ENCODE peak calls at places on chromosome 5, in six cellular contexts. One of them, this sample, is unnamed.

GRCh38 chr5:115184780-115185179 is 15.1 kb upstream of the TRIM36 start:
- DNase-seq in right atrium auricular region: no peak
- DNase-seq in hepatocyte: no peak
- DNase-seq in left ventricle myocardium inferior: no peak
- DNase-seq in dorsolateral prefrontal cortex: no peak
- DNase-seq in fibroblast of lung: no peak
- DNase-seq in this sample: no peak

GRCh38 chr5:159713773-159714172 is 202.5 kb upstream of the ADRA1B start:
- DNase-seq in dorsolateral prefrontal cortex: no peak
- DNase-seq in right atrium auricular region: no peak
- DNase-seq in hepatocyte: no peak
- DNase-seq in fibroblast of lung: no peak
- DNase-seq in left ventricle myocardium inferior: no peak
- DNase-seq in this sample: no peak

GRCh38 chr5:86665984-86666760 is 48.4 kb downstream of the COX7C start:
- DNase-seq in dorsolateral prefrontal cortex: no peak
- DNase-seq in left ventricle myocardium inferior: no peak
- DNase-seq in hepatocyte: no peak
- DNase-seq in right atrium auricular region: no peak
- DNase-seq in fibroblast of lung: no peak
- DNase-seq in this sample: no peak

GRCh38 chr5:116467444-116467843 is 107.2 kb downstream of the SEMA6A start:
- DNase-seq in left ventricle myocardium inferior: no peak
- DNase-seq in dorsolateral prefrontal cortex: no peak
- DNase-seq in hepatocyte: no peak
- DNase-seq in right atrium auricular region: no peak
- DNase-seq in fibroblast of lung: no peak
- DNase-seq in this sample: no peak

GRCh38 chr5:57442080-57442839 is 40.4 kb downstream of the ACTBL2 start:
- DNase-seq in hepatocyte: peak
- DNase-seq in dorsolateral prefrontal cortex: no peak
- DNase-seq in fibroblast of lung: peak
- DNase-seq in left ventricle myocardium inferior: no peak
- DNase-seq in right atrium auricular region: no peak
- DNase-seq in this sample: no peak

GRCh38 chr5:90562331-90562730 is 3.7 kb downstream of the ADGRV1 start:
- DNase-seq in left ventricle myocardium inferior: no peak
- DNase-seq in right atrium auricular region: no peak
- DNase-seq in hepatocyte: no peak
- DNase-seq in dorsolateral prefrontal cortex: no peak
- DNase-seq in fibroblast of lung: no peak
- DNase-seq in this sample: peak

GRCh38 chr5:148416921-148417320 is 33.2 kb downstream of the FBXO38 start:
- DNase-seq in hepatocyte: no peak
- DNase-seq in right atrium auricular region: no peak
- DNase-seq in left ventricle myocardium inferior: no peak
- DNase-seq in dorsolateral prefrontal cortex: peak
- DNase-seq in fibroblast of lung: no peak
- DNase-seq in this sample: no peak

GRCh38 chr5:145969714-145970092 is 33.3 kb downstream of the SH3RF2 start:
- DNase-seq in left ventricle myocardium inferior: no peak
- DNase-seq in right atrium auricular region: no peak
- DNase-seq in fibroblast of lung: no peak
- DNase-seq in dorsolateral prefrontal cortex: no peak
- DNase-seq in hepatocyte: no peak
- DNase-seq in this sample: no peak

GRCh38 chr5:9201761-9202160 is 344.1 kb downstream of the SEMA5A start:
- DNase-seq in left ventricle myocardium inferior: no peak
- DNase-seq in hepatocyte: no peak
- DNase-seq in fibroblast of lung: peak
- DNase-seq in dorsolateral prefrontal cortex: no peak
- DNase-seq in right atrium auricular region: no peak
- DNase-seq in this sample: no peak

GRCh38 chr5:124527220-124527991 is 219.0 kb downstream of the ZNF608 start:
- DNase-seq in fibroblast of lung: peak
- DNase-seq in left ventricle myocardium inferior: no peak
- DNase-seq in hepatocyte: peak
- DNase-seq in dorsolateral prefrontal cortex: no peak
- DNase-seq in right atrium auricular region: no peak
- DNase-seq in this sample: no peak

GRCh38 chr5:35031276-35031675 is 16.5 kb downstream of the AGXT2 start:
- DNase-seq in left ventricle myocardium inferior: no peak
- DNase-seq in hepatocyte: no peak
- DNase-seq in right atrium auricular region: no peak
- DNase-seq in fibroblast of lung: no peak
- DNase-seq in dorsolateral prefrontal cortex: no peak
- DNase-seq in this sample: no peak

GRCh38 chr5:142017832-142018427 is 5.1 kb upstream of the GNPDA1 start:
- DNase-seq in dorsolateral prefrontal cortex: no peak
- DNase-seq in left ventricle myocardium inferior: no peak
- DNase-seq in hepatocyte: no peak
- DNase-seq in fibroblast of lung: peak
- DNase-seq in right atrium auricular region: no peak
- DNase-seq in this sample: no peak

GRCh38 chr5:173056783-173057061 is 570 bp downstream of the CREBRF start:
- DNase-seq in fibroblast of lung: no peak
- DNase-seq in right atrium auricular region: no peak
- DNase-seq in hepatocyte: no peak
- DNase-seq in dorsolateral prefrontal cortex: no peak
- DNase-seq in left ventricle myocardium inferior: peak
- DNase-seq in this sample: peak

GRCh38 chr5:140690376-140690932 is 716 bp downstream of the HARS1 start:
- DNase-seq in dorsolateral prefrontal cortex: no peak
- DNase-seq in left ventricle myocardium inferior: no peak
- DNase-seq in fibroblast of lung: no peak
- DNase-seq in right atrium auricular region: no peak
- DNase-seq in hepatocyte: peak
- DNase-seq in this sample: no peak

GRCh38 chr5:62731011-62731410 is 152.4 kb downstream of the LRRC70 start:
- DNase-seq in left ventricle myocardium inferior: no peak
- DNase-seq in fibroblast of lung: no peak
- DNase-seq in hepatocyte: no peak
- DNase-seq in dorsolateral prefrontal cortex: no peak
- DNase-seq in right atrium auricular region: no peak
- DNase-seq in this sample: no peak

GRCh38 chr5:67407979-67408378 is 211.4 kb upstream of the CD180 start:
- DNase-seq in dorsolateral prefrontal cortex: no peak
- DNase-seq in right atrium auricular region: no peak
- DNase-seq in hepatocyte: no peak
- DNase-seq in left ventricle myocardium inferior: no peak
- DNase-seq in fibroblast of lung: no peak
- DNase-seq in this sample: no peak

GRCh38 chr5:77935516-77936364 is 159.6 kb upstream of the TBCA start:
- DNase-seq in left ventricle myocardium inferior: no peak
- DNase-seq in dorsolateral prefrontal cortex: no peak
- DNase-seq in right atrium auricular region: no peak
- DNase-seq in hepatocyte: peak
- DNase-seq in fibroblast of lung: peak
- DNase-seq in this sample: no peak

GRCh38 chr5:102152906-102153787 is 142.9 kb downstream of the SLCO4C1 start:
- DNase-seq in left ventricle myocardium inferior: no peak
- DNase-seq in fibroblast of lung: no peak
- DNase-seq in dorsolateral prefrontal cortex: no peak
- DNase-seq in right atrium auricular region: no peak
- DNase-seq in hepatocyte: peak
- DNase-seq in this sample: peak

GRCh38 chr5:126366199-126366560 is 57.0 kb upstream of the GRAMD2B start:
- DNase-seq in dorsolateral prefrontal cortex: no peak
- DNase-seq in left ventricle myocardium inferior: no peak
- DNase-seq in right atrium auricular region: no peak
- DNase-seq in hepatocyte: peak
- DNase-seq in fibroblast of lung: no peak
- DNase-seq in this sample: no peak

GRCh38 chr5:33336911-33337620 is 103.7 kb upstream of the TARS1 start:
- DNase-seq in hepatocyte: no peak
- DNase-seq in left ventricle myocardium inferior: no peak
- DNase-seq in right atrium auricular region: no peak
- DNase-seq in fibroblast of lung: peak
- DNase-seq in dorsolateral prefrontal cortex: no peak
- DNase-seq in this sample: no peak

GRCh38 chr5:17743580-17744435 is 109.5 kb downstream of the TAF11L14 start:
- DNase-seq in left ventricle myocardium inferior: no peak
- DNase-seq in fibroblast of lung: peak
- DNase-seq in hepatocyte: no peak
- DNase-seq in dorsolateral prefrontal cortex: no peak
- DNase-seq in right atrium auricular region: no peak
- DNase-seq in this sample: no peak

GRCh38 chr5:116084231-116084630 is 594 bp upstream of the COMMD10 start:
- DNase-seq in fibroblast of lung: peak
- DNase-seq in right atrium auricular region: no peak
- DNase-seq in left ventricle myocardium inferior: no peak
- DNase-seq in hepatocyte: peak
- DNase-seq in dorsolateral prefrontal cortex: no peak
- DNase-seq in this sample: peak

GRCh38 chr5:104815212-104815611 is 1252.6 kb upstream of the NUDT12 start:
- DNase-seq in dorsolateral prefrontal cortex: no peak
- DNase-seq in left ventricle myocardium inferior: no peak
- DNase-seq in fibroblast of lung: no peak
- DNase-seq in hepatocyte: no peak
- DNase-seq in right atrium auricular region: no peak
- DNase-seq in this sample: no peak

GRCh38 chr5:113311301-113311700 is 123.5 kb downstream of the TSSK1B start:
- DNase-seq in hepatocyte: peak
- DNase-seq in dorsolateral prefrontal cortex: no peak
- DNase-seq in fibroblast of lung: no peak
- DNase-seq in left ventricle myocardium inferior: no peak
- DNase-seq in right atrium auricular region: no peak
- DNase-seq in this sample: no peak

GRCh38 chr5:132488590-132488989 is 2.0 kb downstream of the IRF1 start:
- DNase-seq in fibroblast of lung: no peak
- DNase-seq in dorsolateral prefrontal cortex: no peak
- DNase-seq in left ventricle myocardium inferior: no peak
- DNase-seq in right atrium auricular region: no peak
- DNase-seq in hepatocyte: peak
- DNase-seq in this sample: no peak

GRCh38 chr5:135085133-135085935 is 51.3 kb upstream of the PITX1 start:
- DNase-seq in right atrium auricular region: no peak
- DNase-seq in hepatocyte: no peak
- DNase-seq in dorsolateral prefrontal cortex: no peak
- DNase-seq in left ventricle myocardium inferior: no peak
- DNase-seq in fibroblast of lung: no peak
- DNase-seq in this sample: no peak

GRCh38 chr5:162209005-162209605 is 141.5 kb downstream of the GABRG2 start:
- DNase-seq in hepatocyte: peak
- DNase-seq in left ventricle myocardium inferior: no peak
- DNase-seq in right atrium auricular region: no peak
- DNase-seq in fibroblast of lung: no peak
- DNase-seq in dorsolateral prefrontal cortex: no peak
- DNase-seq in this sample: peak

GRCh38 chr5:136058031-136058971 is 29.5 kb downstream of the TGFBI start:
- DNase-seq in right atrium auricular region: peak
- DNase-seq in left ventricle myocardium inferior: peak
- DNase-seq in dorsolateral prefrontal cortex: no peak
- DNase-seq in hepatocyte: peak
- DNase-seq in fibroblast of lung: peak
- DNase-seq in this sample: no peak

GRCh38 chr5:141517902-141518610 is 29.2 kb downstream of the PCDHGC5 start:
- DNase-seq in right atrium auricular region: no peak
- DNase-seq in fibroblast of lung: peak
- DNase-seq in hepatocyte: no peak
- DNase-seq in dorsolateral prefrontal cortex: no peak
- DNase-seq in left ventricle myocardium inferior: no peak
- DNase-seq in this sample: no peak

GRCh38 chr5:113507601-113508000 is 5.9 kb upstream of the YTHDC2 start:
- DNase-seq in hepatocyte: no peak
- DNase-seq in dorsolateral prefrontal cortex: no peak
- DNase-seq in right atrium auricular region: no peak
- DNase-seq in left ventricle myocardium inferior: no peak
- DNase-seq in fibroblast of lung: no peak
- DNase-seq in this sample: no peak

GRCh38 chr5:14240366-14240765 is 97.2 kb downstream of the TRIO start:
- DNase-seq in hepatocyte: no peak
- DNase-seq in dorsolateral prefrontal cortex: no peak
- DNase-seq in left ventricle myocardium inferior: no peak
- DNase-seq in right atrium auricular region: no peak
- DNase-seq in fibroblast of lung: peak
- DNase-seq in this sample: no peak
- TF ChIP-seq CTCF in hepatocyte: no peak
- TF ChIP-seq CTCF in dorsolateral prefrontal cortex: no peak
- TF ChIP-seq CTCF in left ventricle myocardium inferior: no peak
- TF ChIP-seq CTCF in right atrium auricular region: no peak
- TF ChIP-seq CTCF in fibroblast of lung: peak
- TF ChIP-seq CTCF in this sample: no peak

GRCh38 chr5:151313357-151313756 is 9.8 kb upstream of the SLC36A3 start:
- DNase-seq in fibroblast of lung: no peak
- DNase-seq in right atrium auricular region: no peak
- DNase-seq in left ventricle myocardium inferior: no peak
- DNase-seq in dorsolateral prefrontal cortex: no peak
- DNase-seq in hepatocyte: no peak
- DNase-seq in this sample: no peak

GRCh38 chr5:151315998-151316597 is 12.5 kb upstream of the SLC36A3 start:
- DNase-seq in hepatocyte: peak
- DNase-seq in fibroblast of lung: peak
- DNase-seq in right atrium auricular region: peak
- DNase-seq in dorsolateral prefrontal cortex: peak
- DNase-seq in left ventricle myocardium inferior: peak
- DNase-seq in this sample: peak

GRCh38 chr5:151320481-151320880 is 16.9 kb upstream of the SLC36A3 start:
- DNase-seq in dorsolateral prefrontal cortex: no peak
- DNase-seq in fibroblast of lung: no peak
- DNase-seq in hepatocyte: no peak
- DNase-seq in left ventricle myocardium inferior: no peak
- DNase-seq in right atrium auricular region: no peak
- DNase-seq in this sample: no peak

GRCh38 chr5:151319334-151319733 is 15.8 kb upstream of the SLC36A3 start:
- DNase-seq in hepatocyte: peak
- DNase-seq in fibroblast of lung: peak
- DNase-seq in left ventricle myocardium inferior: peak
- DNase-seq in dorsolateral prefrontal cortex: no peak
- DNase-seq in right atrium auricular region: peak
- DNase-seq in this sample: peak
- TF ChIP-seq CTCF in hepatocyte: peak
- TF ChIP-seq CTCF in fibroblast of lung: peak
- TF ChIP-seq CTCF in left ventricle myocardium inferior: peak
- TF ChIP-seq CTCF in dorsolateral prefrontal cortex: no peak
- TF ChIP-seq CTCF in right atrium auricular region: no peak
- TF ChIP-seq CTCF in this sample: peak

GRCh38 chr5:168747987-168748777 is 169.0 kb upstream of the PANK3 start:
- DNase-seq in dorsolateral prefrontal cortex: peak
- DNase-seq in left ventricle myocardium inferior: peak
- DNase-seq in right atrium auricular region: no peak
- DNase-seq in fibroblast of lung: no peak
- DNase-seq in hepatocyte: peak
- DNase-seq in this sample: peak
- TF ChIP-seq CTCF in dorsolateral prefrontal cortex: peak
- TF ChIP-seq CTCF in left ventricle myocardium inferior: peak
- TF ChIP-seq CTCF in right atrium auricular region: peak
- TF ChIP-seq CTCF in fibroblast of lung: no peak
- TF ChIP-seq CTCF in hepatocyte: peak
- TF ChIP-seq CTCF in this sample: peak

GRCh38 chr5:180799194-180799593 is 3.4 kb downstream of the MGAT1 start:
- DNase-seq in dorsolateral prefrontal cortex: no peak
- DNase-seq in fibroblast of lung: no peak
- DNase-seq in left ventricle myocardium inferior: no peak
- DNase-seq in right atrium auricular region: peak
- DNase-seq in hepatocyte: peak
- DNase-seq in this sample: peak
- TF ChIP-seq CTCF in dorsolateral prefrontal cortex: no peak
- TF ChIP-seq CTCF in fibroblast of lung: no peak
- TF ChIP-seq CTCF in left ventricle myocardium inferior: peak
- TF ChIP-seq CTCF in right atrium auricular region: no peak
- TF ChIP-seq CTCF in hepatocyte: peak
- TF ChIP-seq CTCF in this sample: peak

This sample was measured in nephron progenitor cell.